ENCODE peak calls at places on chromosomes 13 and 19, in six cellular contexts. D, C, W, X, A and L are unnamed samples.

GRCh38 chr13:29081036-29081435 is 260.9 kb downstream of the MTUS2 start:
- DNase-seq in A (no peak), C (no peak), W (peak; percentile 78), X (peak; percentile 28), D (no peak), L (no peak)

GRCh38 chr19:35828694-35829301 is 16.2 kb upstream of the PRODH2 start:
- DNase-seq in A (no peak), D (no peak), X (peak; percentile 67), C (peak; percentile 59), W (peak; percentile 51), L (peak; percentile 72)

GRCh38 chr13:113558461-113558860 is 26.1 kb upstream of the TFDP1 start:
- DNase-seq in D (no peak), W (no peak), X (no peak), C (no peak), A (no peak), L (no peak)

GRCh38 chr19:44959691-44960090 is 4.5 kb downstream of the CLPTM1 start:
- DNase-seq in X (no peak), W (no peak), D (no peak), C (no peak), A (no peak), L (no peak)

GRCh38 chr19:40809358-40810086 is 10.5 kb downstream of the EGLN2 start:
- DNase-seq in X (no peak), D (no peak), W (no peak), A (no peak), C (no peak), L (no peak)

GRCh38 chr19:10497371-10497770 is 5.8 kb downstream of the KEAP1 start:
- DNase-seq in D (no peak), C (no peak), W (no peak), A (no peak), X (no peak), L (no peak)

GRCh38 chr13:46553886-46554855 is 1.2 kb downstream of the LRCH1 start:
- DNase-seq in C (peak; percentile 59), A (peak; percentile 85), W (peak; percentile 55), D (peak; percentile 41), X (peak; percentile 97), L (peak; percentile 89)

GRCh38 chr13:79241697-79242096 is 164.4 kb downstream of the RBM26 start:
- DNase-seq in W (no peak), D (no peak), X (no peak), C (no peak), A (no peak), L (no peak)

GRCh38 chr13:81394605-81395004 is 1053.7 kb upstream of the SPRY2 start:
- DNase-seq in A (no peak), X (no peak), C (no peak), W (no peak), D (no peak), L (no peak)

GRCh38 chr13:100543872-100544602 is 44.6 kb downstream of the GGACT start:
- DNase-seq in D (no peak), C (no peak), X (no peak), A (peak; percentile 62), W (no peak), L (no peak)

GRCh38 chr13:41563501-41564001 is 106.2 kb downstream of the RGCC start:
- DNase-seq in A (no peak), C (no peak), X (peak; percentile 56), W (peak; percentile 79), D (no peak), L (peak; percentile 43)

GRCh38 chr19:18062043-18062442 is 24.7 kb downstream of the IL12RB1 start:
- DNase-seq in D (no peak), C (no peak), W (no peak), X (no peak), A (no peak), L (no peak)

GRCh38 chr13:79271616-79272015 is 134.4 kb downstream of the RBM26 start:
- DNase-seq in W (no peak), C (no peak), D (no peak), X (no peak), A (no peak), L (no peak)

GRCh38 chr13:44191504-44192171 is 182.0 kb upstream of the SERP2 start:
- DNase-seq in C (peak; percentile 77), A (peak; percentile 74), X (peak; percentile 83), W (peak; percentile 65), D (no peak), L (peak; percentile 67)
- H3K4me3 ChIP-seq in C (peak overlapping the region; percentile 15), A (peak overlapping the region; percentile 31), X (no peak overlapping the region), W (no peak overlapping the region), D (no peak overlapping the region), L (no peak overlapping the region)

GRCh38 chr13:49218493-49219051 is 1.6 kb upstream of the MLNR start:
- DNase-seq in D (no peak), A (no peak), C (no peak), X (peak; percentile 17), W (no peak), L (peak; percentile 11)

GRCh38 chr13:49220856-49221614 is 897 bp downstream of the MLNR start:
- DNase-seq in X (no peak), C (no peak), D (no peak), W (no peak), A (no peak), L (no peak)

GRCh38 chr13:49219647-49220034 is 497 bp upstream of the MLNR start:
- DNase-seq in W (no peak), A (no peak), D (no peak), X (no peak), C (no peak), L (no peak)

GRCh38 chr13:49217962-49218492 is 2.1 kb upstream of the MLNR start:
- DNase-seq in A (no peak), W (no peak), D (no peak), C (no peak), X (no peak), L (no peak)

GRCh38 chr13:49220035-49220855 is at the start of gene MLNR:
- DNase-seq in C (no peak), W (no peak), A (no peak), X (peak; percentile 47), D (no peak), L (peak; percentile 38)
- H3K4me3 ChIP-seq in C (peak within 1 kb of the TSS; percentile 56), W (peak within 1 kb of the TSS; percentile 18), A (peak within 1 kb of the TSS; percentile 46), X (peak within 1 kb of the TSS; percentile 38), D (peak within 1 kb of the TSS; percentile 34), L (peak within 1 kb of the TSS; percentile 8)

GRCh38 chr13:97122381-97122996 is 99.6 kb upstream of the MBNL2 start:
- DNase-seq in D (no peak), X (peak; percentile 68), W (no peak), C (no peak), A (no peak), L (peak; percentile 84)

GRCh38 chr13:97124237-97124636 is 97.9 kb upstream of the MBNL2 start:
- DNase-seq in A (no peak), W (no peak), D (no peak), X (no peak), C (no peak), L (no peak)

GRCh38 chr13:97127842-97128241 is 94.3 kb upstream of the MBNL2 start:
- DNase-seq in D (no peak), W (no peak), C (no peak), A (no peak), X (peak; percentile 67), L (no peak)

GRCh38 chr13:97125051-97125809 is 96.9 kb upstream of the MBNL2 start:
- DNase-seq in W (peak; percentile 9), C (peak; percentile 66), A (no peak), D (no peak), X (peak; percentile 98), L (peak; percentile 90)

GRCh38 chr13:97125810-97126738 is 96.1 kb upstream of the MBNL2 start:
- DNase-seq in A (no peak), W (no peak), X (peak; percentile 94), D (no peak), C (no peak), L (peak; percentile 89)
- H3K4me3 ChIP-seq in A (no peak overlapping the region), W (no peak overlapping the region), X (peak overlapping the region; percentile 21), D (no peak overlapping the region), C (no peak overlapping the region), L (peak overlapping the region; percentile 12)

DNA sequence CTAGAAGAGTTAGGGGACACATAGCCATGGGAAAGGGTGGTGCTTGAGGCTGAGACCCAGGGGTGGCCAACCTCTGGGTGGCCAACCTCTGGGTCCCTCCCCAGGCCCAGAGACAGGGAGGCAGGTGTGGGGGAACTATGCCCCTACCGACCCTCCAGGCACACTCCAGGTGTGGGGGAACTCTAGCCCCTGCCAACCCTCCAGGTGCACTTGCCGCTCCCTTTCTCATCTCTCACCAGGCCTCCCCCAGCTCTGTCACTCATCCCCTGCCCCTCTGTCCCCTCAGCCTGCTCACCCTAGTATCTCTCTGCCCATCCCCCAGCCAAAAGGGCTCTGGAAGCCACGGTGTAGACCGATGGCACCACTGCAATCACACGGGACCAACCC is 10.6 kb upstream of the VSTM2B start:
- DNase-seq in W (no peak), A (no peak), X (no peak), D (no peak), C (no peak), L (no peak)
- H3K4me3 ChIP-seq in W (no peak overlapping the region), A (no peak overlapping the region), X (no peak overlapping the region), D (no peak overlapping the region), C (no peak overlapping the region), L (no peak overlapping the region)

DNA sequence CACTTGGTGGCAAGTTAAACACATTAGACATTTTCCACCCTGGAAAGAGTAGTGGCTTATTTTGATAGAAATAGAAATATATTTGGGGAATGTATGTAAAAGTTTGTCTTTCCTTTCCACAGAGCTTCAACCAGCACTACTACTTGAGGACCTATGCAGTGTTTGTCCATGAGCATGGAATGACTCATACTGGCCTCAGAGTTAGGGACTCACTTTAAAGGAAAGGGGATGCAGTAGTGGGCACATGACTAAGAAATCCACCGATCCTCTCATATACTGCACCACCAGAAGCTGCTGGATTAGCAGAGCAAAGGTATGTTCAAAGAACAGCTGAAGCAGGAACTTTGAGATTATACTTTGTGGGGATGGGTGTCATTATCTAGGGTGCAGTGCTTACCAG is 62.6 kb downstream of the LACC1 start:
- DNase-seq in W (no peak), D (no peak), X (no peak), C (no peak), A (no peak), L (no peak)
- H3K4me3 ChIP-seq in W (no peak overlapping the region), D (no peak overlapping the region), X (no peak overlapping the region), C (no peak overlapping the region), A (no peak overlapping the region), L (no peak overlapping the region)